ENCODE peak calls at places on chromosomes 12 and 14, in seven cellular contexts. M is GM10248, Q is lower leg skin, F is cardiac fibroblast, J is nephron progenitor cell, X is MM.1S, G is HepG2. Y is an unnamed sample.

GRCh38 chr14:37417833-37418232 is 177.2 kb downstream of the FOXA1 start:
- DNase-seq in M (no peak), Q (no peak), F (no peak), J (no peak), X (no peak), G (no peak), Y (no peak)

GRCh38 chr12:50166776-50167025 is 468 bp downstream of the CERS5 start:
- DNase-seq in M (no peak), Q (peak), F (no peak), J (no peak), X (no peak), G (no peak), Y (no peak)

GRCh38 chr12:20089077-20089476 is 279.3 kb upstream of the PDE3A start:
- DNase-seq in M (no peak), Q (no peak), F (no peak), J (no peak), X (peak), G (no peak), Y (no peak)

GRCh38 chr14:104968541-104969401 is 9.4 kb downstream of the AHNAK2 start:
- DNase-seq in M (no peak), Q (peak), F (peak), J (no peak), X (no peak), G (no peak), Y (peak)

GRCh38 chr14:58994130-58994529 is 194.3 kb upstream of the DAAM1 start:
- DNase-seq in M (no peak), Q (no peak), F (no peak), J (no peak), X (no peak), G (no peak), Y (no peak)

GRCh38 chr14:100640481-100641273 is 53.5 kb upstream of the BEGAIN start:
- DNase-seq in M (peak), Q (no peak), F (no peak), J (no peak), X (peak), G (no peak), Y (no peak)

GRCh38 chr14:100066984-100067383 is 1.8 kb downstream of the EVL start:
- DNase-seq in M (no peak), Q (no peak), F (no peak), J (no peak), X (no peak), G (no peak), Y (no peak)

GRCh38 chr14:75350505-75351060 is 72.0 kb downstream of the FOS start:
- DNase-seq in M (no peak), Q (no peak), F (no peak), J (no peak), X (no peak), G (no peak), Y (no peak)

GRCh38 chr12:29072631-29073030 is 76.4 kb upstream of the FAR2 start:
- DNase-seq in M (no peak), Q (no peak), F (no peak), J (no peak), X (no peak), G (no peak), Y (no peak)

GRCh38 chr12:69471667-69472385 is 1.6 kb downstream of the FRS2 start:
- DNase-seq in M (no peak), Q (no peak), F (no peak), J (no peak), X (no peak), G (no peak), Y (no peak)

GRCh38 chr14:88746042-88746441 is 46.7 kb downstream of the EML5 start:
- DNase-seq in M (no peak), Q (no peak), F (peak), J (no peak), X (no peak), G (no peak), Y (no peak)

GRCh38 chr12:82019533-82019932 is 260.4 kb upstream of the PPFIA2 start:
- DNase-seq in M (no peak), Q (no peak), F (peak), J (no peak), X (peak), G (no peak), Y (no peak)

GRCh38 chr12:100399095-100399494 is 42.2 kb downstream of the SLC17A8 start:
- DNase-seq in M (no peak), Q (no peak), F (no peak), J (no peak), X (no peak), G (no peak), Y (no peak)

GRCh38 chr12:78403681-78404080 is 460.9 kb upstream of the SYT1 start:
- DNase-seq in M (no peak), Q (no peak), F (peak), J (no peak), X (no peak), G (no peak), Y (no peak)

GRCh38 chr12:63151898-63152700 is 1.1 kb upstream of the AVPR1A start:
- DNase-seq in M (peak), Q (peak), F (peak), J (peak), X (peak), G (peak), Y (no peak)

GRCh38 chr12:95351745-95352144 is 122.2 kb upstream of the METAP2 start:
- DNase-seq in M (no peak), Q (no peak), F (peak), J (no peak), X (no peak), G (peak), Y (no peak)

GRCh38 chr14:64213079-64213478 is 81.1 kb downstream of the ESR2 start:
- DNase-seq in M (no peak), Q (no peak), F (no peak), J (no peak), X (no peak), G (no peak), Y (peak)

GRCh38 chr12:94174576-94174975 is 26.2 kb downstream of the PLXNC1 start:
- DNase-seq in M (no peak), Q (peak), F (no peak), J (no peak), X (peak), G (no peak), Y (no peak)

GRCh38 chr12:46617167-46617566 is 208.6 kb downstream of the SLC38A4 start:
- DNase-seq in M (no peak), Q (peak), F (peak), J (no peak), X (peak), G (no peak), Y (no peak)

GRCh38 chr14:43640718-43641267 is 866.3 kb downstream of the FSCB start:
- DNase-seq in M (no peak), Q (no peak), F (no peak), J (no peak), X (no peak), G (no peak), Y (no peak)

GRCh38 chr12:12721251-12721689 is 4.1 kb downstream of the CDKN1B start:
- DNase-seq in M (no peak), Q (no peak), F (no peak), J (no peak), X (peak), G (no peak), Y (no peak)

GRCh38 chr14:39433452-39433813 is 1.2 kb upstream of the FBXO33 start:
- DNase-seq in M (no peak), Q (no peak), F (no peak), J (no peak), X (no peak), G (no peak), Y (no peak)

GRCh38 chr12:112798019-112798760 is 6.6 kb downstream of the RPH3A start:
- DNase-seq in M (no peak), Q (no peak), F (no peak), J (no peak), X (no peak), G (no peak), Y (no peak)

GRCh38 chr12:115451785-115452736 is 768.1 kb upstream of the TBX3 start:
- DNase-seq in M (peak), Q (no peak), F (peak), J (peak), X (peak), G (peak), Y (no peak)

GRCh38 chr12:131009595-131010270 is 56.0 kb downstream of the ADGRD1 start:
- DNase-seq in M (no peak), Q (no peak), F (no peak), J (no peak), X (no peak), G (no peak), Y (no peak)

GRCh38 chr14:35163384-35163783 is 41.0 kb downstream of the PRORP start:
- DNase-seq in M (no peak), Q (no peak), F (no peak), J (no peak), X (no peak), G (no peak), Y (no peak)

GRCh38 chr12:3362751-3363150 is 128.3 kb upstream of the PRMT8 start:
- DNase-seq in M (no peak), Q (no peak), F (no peak), J (no peak), X (no peak), G (no peak), Y (no peak)

GRCh38 chr14:69844171-69844570 is 35.0 kb upstream of the SMOC1 start:
- DNase-seq in M (no peak), Q (no peak), F (no peak), J (no peak), X (no peak), G (no peak), Y (no peak)

GRCh38 chr14:97707603-97708002 is 910.4 kb downstream of the VRK1 start:
- DNase-seq in M (no peak), Q (no peak), F (no peak), J (no peak), X (peak), G (no peak), Y (no peak)

GRCh38 chr14:73634333-73634833 is 10.4 kb upstream of the DNAL1 start:
- DNase-seq in M (peak), Q (no peak), F (peak), J (no peak), X (no peak), G (no peak), Y (no peak)

GRCh38 chr12:4271433-4272013 is 2.0 kb upstream of the CCND2 start:
- DNase-seq in M (peak), Q (no peak), F (no peak), J (no peak), X (peak), G (no peak), Y (no peak)

GRCh38 chr14:71932229-71932951 is at the start of gene RGS6:
- DNase-seq in M (peak), Q (no peak), F (peak), J (peak), X (peak), G (peak), Y (no peak)

GRCh38 chr12:21330682-21331253 is 3.9 kb downstream of the SLCO1A2 start:
- DNase-seq in M (no peak), Q (no peak), F (no peak), J (no peak), X (no peak), G (no peak), Y (no peak)

GRCh38 chr14:75369506-75369905 is 58.3 kb upstream of the JDP2 start:
- DNase-seq in M (no peak), Q (no peak), F (no peak), J (no peak), X (no peak), G (no peak), Y (no peak)

GRCh38 chr12:113934060-113934829 is 31.9 kb downstream of the RBM19 start:
- DNase-seq in M (no peak), Q (no peak), F (no peak), J (no peak), X (no peak), G (no peak), Y (no peak)

GRCh38 chr12:110931315-110931728 is 10.9 kb upstream of the MYL2 start:
- DNase-seq in M (no peak), Q (no peak), F (peak), J (no peak), X (no peak), G (no peak), Y (no peak)

GRCh38 chr12:110932048-110932447 is 11.7 kb upstream of the MYL2 start:
- DNase-seq in M (no peak), Q (no peak), F (peak), J (peak), X (no peak), G (no peak), Y (no peak)

GRCh38 chr12:110935588-110935987 is 15.2 kb upstream of the MYL2 start:
- DNase-seq in M (no peak), Q (no peak), F (no peak), J (no peak), X (no peak), G (no peak), Y (no peak)

GRCh38 chr12:110934093-110934852 is 13.9 kb upstream of the MYL2 start:
- DNase-seq in M (no peak), Q (no peak), F (no peak), J (no peak), X (no peak), G (peak), Y (peak)

DNA sequence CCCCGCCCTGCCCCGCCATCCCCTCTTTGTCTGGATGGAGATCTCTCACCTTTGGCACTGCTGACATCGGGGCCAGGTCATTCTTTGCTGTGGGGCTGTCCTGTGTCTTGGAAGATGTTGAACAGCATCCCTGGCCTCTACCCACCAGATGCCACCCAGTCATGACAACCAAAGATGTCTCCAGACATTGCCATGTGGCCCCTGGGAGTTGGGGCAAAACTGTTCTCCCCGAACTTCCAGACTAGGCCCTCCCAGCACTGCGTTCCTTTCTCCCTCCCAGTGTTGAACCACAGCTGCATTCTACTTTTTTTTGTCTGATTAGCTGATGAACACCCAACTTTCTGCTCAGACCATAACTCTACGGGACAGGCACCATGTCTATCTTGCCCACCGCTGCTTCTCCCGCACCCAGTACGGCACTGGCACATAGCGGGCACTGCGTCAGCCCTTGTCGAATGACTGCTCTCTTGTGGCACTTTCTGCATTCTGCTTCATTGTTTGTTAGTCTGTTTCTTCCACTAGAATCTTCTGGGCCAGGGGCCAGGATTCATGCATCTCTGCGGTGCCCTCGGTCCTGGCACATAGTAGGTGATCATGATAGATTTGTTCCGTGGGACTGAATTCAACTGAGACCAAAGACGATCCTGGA is 13.1 kb upstream of the MYL2 start:
- DNase-seq in M (no peak), Q (no peak), F (no peak), J (no peak), X (no peak), G (no peak), Y (no peak)
- TF ChIP-seq CTCF in M (no peak), Q (no peak), F (no peak), J (no peak), X (no peak), G (no peak), Y (no peak)

DNA sequence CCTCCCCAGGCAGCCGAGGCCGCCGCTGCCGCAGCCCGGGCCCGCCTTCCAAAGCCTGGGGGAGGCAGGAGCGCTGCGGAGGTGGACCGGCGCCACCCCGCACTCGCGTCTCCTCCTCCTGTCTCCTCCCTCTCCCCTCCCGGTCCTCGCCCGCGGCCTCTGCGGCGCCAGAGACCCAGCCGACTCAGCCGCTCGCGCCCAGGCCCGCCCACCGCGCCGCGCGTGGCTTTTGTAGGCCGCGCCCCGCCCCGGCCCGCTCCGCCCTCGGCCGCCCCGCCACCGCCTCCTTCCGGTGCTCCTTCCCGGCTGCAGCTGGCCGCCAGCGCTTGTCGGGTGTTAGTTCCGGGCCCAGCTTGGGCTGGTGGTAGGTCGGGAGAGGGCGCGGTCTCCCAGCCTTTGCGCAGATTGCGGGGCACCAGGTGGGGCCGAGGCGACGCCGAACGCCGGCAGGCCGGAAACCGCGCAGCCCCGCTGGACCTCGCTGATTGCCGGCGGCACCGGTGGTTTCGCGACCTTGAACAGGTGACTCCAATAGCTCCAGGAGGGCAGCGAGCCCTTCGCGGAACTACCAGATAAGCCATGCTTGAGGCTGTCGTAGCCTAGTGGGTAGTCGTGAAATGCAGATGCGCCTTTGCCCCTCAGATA is at the start of gene CAPRIN2:
- DNase-seq in M (peak), Q (peak), F (peak), J (peak), X (peak), G (peak), Y (peak)
- TF ChIP-seq CTCF in M (peak), Q (no peak), F (no peak), J (no peak), X (peak), G (peak), Y (no peak)

GRCh38 chr12:14418526-14418925 is 53.0 kb downstream of the ATF7IP start:
- DNase-seq in M (no peak), Q (no peak), F (peak), J (no peak), X (no peak), G (no peak), Y (no peak)
- TF ChIP-seq CTCF in M (no peak), Q (no peak), F (peak), J (no peak), X (no peak), G (no peak), Y (no peak)

GRCh38 chr14:52080817-52081755 is 12.2 kb upstream of the NID2 start:
- DNase-seq in M (no peak), Q (no peak), F (peak), J (peak), X (no peak), G (peak), Y (no peak)
- TF ChIP-seq CTCF in M (no peak), Q (no peak), F (no peak), J (no peak), X (no peak), G (no peak), Y (no peak)

GRCh38 chr14:23403139-23403438 is 5.0 kb downstream of the MYH6 start:
- DNase-seq in M (no peak), Q (no peak), F (no peak), J (no peak), X (no peak), G (no peak), Y (no peak)

GRCh38 chr14:23402296-23403138 is 5.6 kb downstream of the MYH6 start:
- DNase-seq in M (no peak), Q (no peak), F (no peak), J (no peak), X (no peak), G (no peak), Y (no peak)

GRCh38 chr14:23404331-23404900 is 3.7 kb downstream of the MYH6 start:
- DNase-seq in M (no peak), Q (no peak), F (no peak), J (no peak), X (no peak), G (no peak), Y (no peak)

GRCh38 chr14:23405096-23405495 is 3.0 kb downstream of the MYH6 start:
- DNase-seq in M (no peak), Q (no peak), F (no peak), J (no peak), X (no peak), G (no peak), Y (no peak)

DNA sequence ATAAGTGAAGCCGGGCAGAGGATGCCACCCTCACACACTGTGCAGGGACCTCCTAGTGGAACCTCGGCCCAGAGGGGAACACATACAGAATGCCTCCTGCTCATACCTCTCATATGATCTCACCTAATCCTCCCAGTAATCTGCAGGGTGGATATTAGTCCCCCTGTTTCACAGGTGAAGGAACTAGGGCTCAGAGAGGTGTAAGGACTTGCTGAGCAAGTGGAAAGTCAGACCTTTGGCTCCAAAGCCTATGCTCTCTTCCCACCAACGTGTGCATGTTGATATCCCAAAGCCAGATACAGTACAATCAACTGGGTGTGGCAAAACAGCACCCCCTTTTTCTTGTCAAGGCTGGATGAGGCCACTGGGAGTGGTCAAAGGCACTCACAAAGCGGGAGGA is 4.2 kb downstream of the MYH6 start:
- DNase-seq in M (no peak), Q (no peak), F (no peak), J (no peak), X (no peak), G (no peak), Y (no peak)
- TF ChIP-seq CTCF in M (no peak), Q (no peak), F (no peak), J (no peak), X (no peak), G (no peak), Y (no peak)

DNA sequence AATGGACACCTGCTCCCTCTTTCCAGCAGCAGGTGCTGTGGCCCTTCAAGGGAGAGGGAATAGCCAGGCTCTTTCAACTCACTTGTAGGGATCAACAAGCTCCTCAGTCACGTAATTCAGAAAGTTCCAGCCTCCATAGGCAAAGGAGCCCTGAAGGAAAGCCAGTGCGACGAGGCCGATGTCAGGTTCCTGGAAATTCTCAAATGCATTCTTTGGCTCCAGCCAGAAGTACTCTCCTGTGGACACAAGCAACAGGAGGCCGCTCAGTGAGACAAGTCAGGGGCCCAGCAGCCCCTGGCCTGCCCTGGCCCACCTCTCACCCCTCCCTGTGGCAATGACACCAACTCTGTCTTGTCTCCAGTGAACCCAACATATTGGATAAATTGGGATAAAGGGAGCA is 21.3 kb upstream of the CEBPE start:
- DNase-seq in M (no peak), Q (no peak), F (no peak), J (no peak), X (no peak), G (no peak), Y (no peak)
- TF ChIP-seq CTCF in M (no peak), Q (no peak), F (no peak), J (no peak), X (no peak), G (no peak), Y (no peak)

DNA sequence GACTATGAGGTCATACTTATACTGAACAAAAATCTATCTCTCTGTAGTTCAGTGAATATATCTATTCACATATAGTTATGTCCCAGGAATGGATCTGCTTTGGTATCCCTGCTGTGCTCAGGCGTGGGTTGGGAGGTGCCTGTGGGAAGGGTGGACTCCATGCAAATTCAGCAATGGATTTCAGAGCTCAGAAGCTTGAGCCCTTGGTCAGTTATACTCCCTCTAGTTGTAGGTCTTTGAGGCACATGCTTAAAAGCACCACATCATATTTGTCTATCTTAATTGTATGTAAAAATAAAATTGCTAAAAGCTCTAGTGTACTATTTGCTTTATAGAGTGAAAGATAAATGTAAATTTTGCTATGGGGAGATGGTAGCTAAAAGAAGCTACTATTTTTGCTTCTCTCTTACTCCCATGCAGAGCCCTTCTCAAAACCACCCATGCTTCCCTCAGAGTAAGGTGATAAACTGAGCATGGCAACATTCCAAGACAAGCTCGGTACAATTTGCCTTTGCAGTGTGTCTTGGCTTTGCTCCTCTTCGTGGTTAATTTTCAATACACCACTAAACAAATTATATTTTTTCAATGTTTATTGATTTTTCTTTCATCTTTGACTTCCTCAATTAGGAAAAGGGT is 54.9 kb downstream of the SLC16A7 start:
- DNase-seq in M (no peak), Q (no peak), F (peak), J (no peak), X (no peak), G (no peak), Y (no peak)
- TF ChIP-seq CTCF in M (no peak), Q (no peak), F (peak), J (no peak), X (no peak), G (no peak), Y (no peak)